ENCODE peak calls at places on chromosomes 13 and 19, in seven cellular contexts. C is AG04449; T is GM23338; X is endodermal cell; I is transverse colon; Y is foreskin fibroblast; L is CD8-positive, alpha-beta T cell. Q is an unnamed sample.

GRCh38 chr19:13843104-13843921 is 33.6 kb upstream of the NANOS3 start:
- DNase-seq in C (no peak), T (peak), X (peak), I (peak), Y (peak), L (no peak), Q (peak)

GRCh38 chr19:42653841-42654240 is 59.1 kb upstream of the CEACAM8 start:
- DNase-seq in C (no peak), T (peak), X (no peak), I (no peak), Y (no peak), L (no peak), Q (peak)

GRCh38 chr13:32426191-32426980 is 1.5 kb downstream of the N4BP2L1 start:
- DNase-seq in C (no peak), T (no peak), X (peak), I (peak), Y (peak), L (peak), Q (no peak)

GRCh38 chr13:42049454-42049780 is 969 bp downstream of the DGKH start:
- DNase-seq in C (no peak), T (no peak), X (no peak), I (no peak), Y (no peak), L (no peak), Q (no peak)

GRCh38 chr13:24894972-24895300 is 131.0 kb downstream of the RNF17 start:
- DNase-seq in C (no peak), T (peak), X (peak), I (no peak), Y (no peak), L (no peak), Q (no peak)

GRCh38 chr19:41995959-41996797 is 2.1 kb upstream of the ATP1A3 start:
- DNase-seq in C (no peak), T (peak), X (peak), I (no peak), Y (no peak), L (no peak), Q (no peak)

GRCh38 chr13:36834299-36834698 is 15.3 kb downstream of the RFXAP start:
- DNase-seq in C (no peak), T (no peak), X (no peak), I (no peak), Y (peak), L (no peak), Q (no peak)

GRCh38 chr13:100063333-100063732 is 25.6 kb upstream of the PCCA start:
- DNase-seq in C (no peak), T (no peak), X (no peak), I (no peak), Y (peak), L (no peak), Q (peak)

GRCh38 chr13:21230516-21230915 is 54.1 kb downstream of the MRPL57 start:
- DNase-seq in C (no peak), T (no peak), X (no peak), I (no peak), Y (no peak), L (no peak), Q (no peak)

GRCh38 chr13:24277721-24278120 is 31.7 kb upstream of the C1QTNF9 start:
- DNase-seq in C (no peak), T (no peak), X (peak), I (no peak), Y (no peak), L (no peak), Q (no peak)

GRCh38 chr19:39599116-39599515 is 3.2 kb upstream of the LGALS13 start:
- DNase-seq in C (no peak), T (peak), X (peak), I (no peak), Y (peak), L (no peak), Q (peak)

GRCh38 chr13:39510296-39510695 is 92.7 kb downstream of the LHFPL6 start:
- DNase-seq in C (no peak), T (no peak), X (no peak), I (no peak), Y (no peak), L (no peak), Q (no peak)

GRCh38 chr13:26220575-26220974 is 1.5 kb downstream of the RNF6 start:
- DNase-seq in C (no peak), T (no peak), X (no peak), I (no peak), Y (peak), L (no peak), Q (peak)

GRCh38 chr13:48749699-48750473 is 96.2 kb downstream of the CYSLTR2 start:
- DNase-seq in C (peak), T (peak), X (peak), I (peak), Y (peak), L (peak), Q (peak)

GRCh38 chr19:38686530-38686888 is 39.1 kb downstream of the ACTN4 start:
- DNase-seq in C (no peak), T (no peak), X (no peak), I (peak), Y (no peak), L (peak), Q (no peak)

GRCh38 chr19:38921420-38922274 is 8.9 kb downstream of the SARS2 start:
- DNase-seq in C (no peak), T (no peak), X (peak), I (no peak), Y (no peak), L (no peak), Q (no peak)

GRCh38 chr13:24038846-24039330 is 121.6 kb upstream of the SPATA13 start:
- DNase-seq in C (no peak), T (no peak), X (no peak), I (peak), Y (peak), L (no peak), Q (no peak)

GRCh38 chr19:17125728-17126677 is 50.4 kb downstream of the MYO9B start:
- DNase-seq in C (no peak), T (peak), X (no peak), I (peak), Y (peak), L (peak), Q (peak)

GRCh38 chr19:41646589-41647204 is 19.8 kb upstream of the CEACAM4 start:
- DNase-seq in C (no peak), T (peak), X (peak), I (no peak), Y (peak), L (no peak), Q (peak)

GRCh38 chr13:75402787-75403186 is 79.2 kb downstream of the TBC1D4 start:
- DNase-seq in C (no peak), T (no peak), X (no peak), I (no peak), Y (no peak), L (no peak), Q (no peak)

GRCh38 chr19:1787116-1787515 is 25.0 kb downstream of the ATP8B3 start:
- DNase-seq in C (no peak), T (no peak), X (no peak), I (no peak), Y (no peak), L (no peak), Q (no peak)

GRCh38 chr19:1791879-1792278 is 20.2 kb downstream of the ATP8B3 start:
- DNase-seq in C (no peak), T (no peak), X (no peak), I (no peak), Y (no peak), L (no peak), Q (no peak)

GRCh38 chr19:1786668-1787067 is 25.4 kb downstream of the ATP8B3 start:
- DNase-seq in C (no peak), T (no peak), X (no peak), I (no peak), Y (no peak), L (no peak), Q (no peak)

GRCh38 chr19:1789282-1790020 is 22.6 kb downstream of the ATP8B3 start:
- DNase-seq in C (no peak), T (no peak), X (peak), I (no peak), Y (peak), L (no peak), Q (no peak)

DNA sequence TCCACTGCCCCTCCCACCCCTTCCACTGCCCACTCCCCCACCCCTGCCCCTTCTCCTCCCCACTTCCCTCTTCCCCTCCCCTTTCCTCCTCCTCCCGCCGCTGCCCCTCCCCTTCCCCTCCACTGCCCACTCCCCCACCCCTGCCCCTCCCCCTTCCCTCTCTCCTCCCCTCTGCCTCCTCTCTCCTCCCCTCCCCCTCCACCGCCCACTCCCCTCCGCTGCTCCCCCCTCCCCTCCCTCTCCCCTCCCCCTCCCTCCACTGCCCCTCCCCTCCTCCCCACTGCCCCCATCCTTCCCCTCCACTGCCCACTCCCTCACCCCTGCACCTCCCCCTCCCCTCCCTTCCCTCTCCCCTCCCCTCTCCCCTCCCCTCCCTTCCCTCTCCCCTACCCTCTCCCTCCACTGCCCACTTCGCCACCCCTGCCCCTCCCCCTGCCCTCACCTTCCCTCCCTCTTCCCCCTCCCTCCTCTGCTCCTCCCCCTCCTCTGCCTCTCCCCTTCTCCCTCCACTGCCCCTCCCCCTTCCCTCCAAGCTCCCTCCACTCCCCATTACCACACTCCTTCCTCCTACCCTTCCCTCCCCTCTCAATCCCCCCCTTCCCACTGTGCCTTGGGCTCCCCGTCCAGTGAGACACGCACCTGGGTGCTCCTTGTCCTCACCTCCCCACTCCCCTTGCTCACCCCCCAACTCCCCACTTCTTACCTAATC is 21.9 kb downstream of the ATP8B3 start:
- DNase-seq in C (no peak), T (peak), X (no peak), I (no peak), Y (no peak), L (no peak), Q (no peak)
- H3K4me3 ChIP-seq in C (no peak), T (peak), X (no peak), I (peak), Y (no peak), L (no peak), Q (no peak)

GRCh38 chr13:40812102-40812501 is 22.7 kb downstream of the SLC25A15 start:
- DNase-seq in C (no peak), T (no peak), X (no peak), I (no peak), Y (no peak), L (no peak), Q (no peak)

GRCh38 chr13:40812724-40813445 is 23.5 kb downstream of the SLC25A15 start:
- DNase-seq in C (no peak), T (no peak), X (no peak), I (no peak), Y (peak), L (no peak), Q (no peak)

GRCh38 chr13:40814803-40815202 is 25.4 kb downstream of the SLC25A15 start:
- DNase-seq in C (no peak), T (no peak), X (no peak), I (no peak), Y (peak), L (no peak), Q (no peak)

GRCh38 chr13:40809471-40809870 is 20.1 kb downstream of the SLC25A15 start:
- DNase-seq in C (no peak), T (no peak), X (no peak), I (no peak), Y (no peak), L (no peak), Q (no peak)

DNA sequence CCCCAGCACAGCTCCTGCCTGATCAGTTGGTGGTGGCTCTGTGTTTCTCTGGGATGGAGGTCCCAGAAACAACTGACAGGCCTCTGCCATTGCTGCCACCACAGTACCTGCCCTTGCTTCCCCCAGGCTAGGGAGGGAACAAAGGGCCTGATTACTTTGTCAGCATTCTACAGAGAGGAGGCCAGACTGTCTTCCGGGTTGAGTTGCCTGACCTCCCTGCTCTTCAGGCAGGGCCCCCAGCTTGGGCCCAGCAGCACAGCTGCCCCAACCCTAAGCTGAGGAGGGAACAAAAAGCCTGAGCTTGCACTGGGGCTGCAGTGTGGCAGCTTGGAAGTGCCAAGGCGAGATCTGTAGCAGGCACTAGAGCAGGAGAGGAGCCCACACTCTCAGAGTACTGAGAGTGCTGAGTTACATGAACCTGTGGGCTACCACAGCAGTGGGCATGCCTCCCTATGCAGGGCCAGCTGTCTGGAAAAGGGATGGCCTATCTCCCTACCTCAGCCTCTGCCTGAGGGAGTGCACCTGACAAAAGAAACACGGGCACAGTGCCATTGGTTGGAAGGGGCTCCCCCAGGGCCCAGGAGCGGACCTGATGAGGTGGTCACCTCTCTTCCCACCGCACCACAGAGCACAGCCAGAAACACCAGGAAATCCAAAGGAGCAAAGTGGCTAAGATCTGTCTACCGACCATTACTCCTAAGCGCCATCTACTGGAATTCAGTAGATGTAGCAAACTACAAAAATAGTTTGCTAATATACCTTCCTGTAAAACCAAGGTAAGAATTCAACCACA is 24.4 kb downstream of the SLC25A15 start:
- DNase-seq in C (no peak), T (peak), X (peak), I (no peak), Y (peak), L (no peak), Q (peak)
- TF ChIP-seq CTCF in C (no peak), T (peak), X (peak), I (peak), Y (peak), L (no peak), Q (peak)

GRCh38 chr13:31011193-31011860 is 78.9 kb downstream of the TEX26 start:
- DNase-seq in C (no peak), T (peak), X (peak), I (no peak), Y (no peak), L (no peak), Q (no peak)
- H3K4me3 ChIP-seq in C (no peak), T (peak), X (no peak), I (no peak), Y (no peak), L (no peak), Q (no peak)

GRCh38 chr19:50922316-50922853 is 11.2 kb upstream of the KLK4 start:
- DNase-seq in C (no peak), T (peak), X (peak), I (peak), Y (peak), L (peak), Q (peak)
- TF ChIP-seq CTCF in C (peak), T (peak), X (peak), I (peak), Y (peak), L (peak), Q (peak)

GRCh38 chr13:110702591-110703526 is 3.1 kb downstream of the CARS2 start:
- DNase-seq in C (no peak), T (no peak), X (peak), I (no peak), Y (peak), L (no peak), Q (peak)
- H3K4me3 ChIP-seq in C (no peak), T (no peak), X (peak), I (no peak), Y (no peak), L (no peak), Q (no peak)

DNA sequence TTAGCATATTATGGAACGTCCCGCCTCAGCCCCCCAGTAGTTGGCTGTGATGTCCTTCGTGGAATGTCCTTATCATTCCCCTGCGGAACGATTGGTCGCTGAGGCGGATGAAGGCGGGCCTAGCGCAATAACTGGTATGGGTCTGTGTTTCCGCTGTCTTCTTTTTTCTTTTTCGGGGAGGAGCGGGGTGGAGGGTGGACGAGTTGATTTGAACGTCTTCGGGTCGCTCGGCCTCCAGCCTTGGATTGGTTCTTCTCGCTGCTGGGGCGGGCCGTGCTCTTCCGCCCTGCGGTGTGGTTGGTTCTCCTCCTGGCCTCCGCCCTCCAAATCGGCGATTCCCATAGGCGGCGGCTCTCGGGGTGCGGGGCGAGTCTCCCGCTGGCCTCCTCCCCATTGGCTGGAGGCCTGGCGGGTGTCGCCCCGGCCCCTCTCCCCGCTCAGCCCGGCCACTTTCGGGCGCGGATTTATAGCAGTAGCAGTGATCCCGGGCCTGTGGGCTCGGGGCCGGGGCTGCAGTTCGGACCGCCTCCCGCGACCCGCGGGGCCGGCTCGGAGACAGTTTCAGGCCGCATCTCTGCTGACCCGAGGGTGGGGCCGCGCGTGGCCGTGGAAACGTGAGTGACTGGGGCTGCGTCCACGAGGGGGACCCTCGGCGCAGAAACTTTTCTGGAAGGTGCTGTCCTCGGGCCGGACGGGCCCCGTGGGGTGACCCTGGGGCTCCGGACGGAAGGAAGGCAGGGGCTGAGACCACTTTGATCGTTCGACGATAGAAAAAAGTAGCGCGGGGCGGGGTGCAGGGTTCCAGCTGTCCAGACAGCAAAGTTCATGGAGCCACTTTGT is 2.1 kb downstream of the ING1 start:
- DNase-seq in C (peak), T (peak), X (peak), I (peak), Y (peak), L (peak), Q (peak)
- TF ChIP-seq CTCF in C (peak), T (no peak), X (peak), I (peak), Y (peak), L (no peak), Q (no peak)

GRCh38 chr19:10096615-10096963 is 5.9 kb downstream of the ANGPTL6 start:
- DNase-seq in C (no peak), T (no peak), X (no peak), I (peak), Y (no peak), L (no peak), Q (no peak)

GRCh38 chr19:10093295-10094186 is 7.4 kb downstream of the SHFL start:
- DNase-seq in C (no peak), T (peak), X (peak), I (no peak), Y (no peak), L (no peak), Q (no peak)

GRCh38 chr19:10092648-10093294 is 6.7 kb downstream of the SHFL start:
- DNase-seq in C (no peak), T (no peak), X (no peak), I (no peak), Y (no peak), L (no peak), Q (no peak)

GRCh38 chr19:10095948-10096614 is 6.4 kb downstream of the ANGPTL6 start:
- DNase-seq in C (no peak), T (peak), X (peak), I (peak), Y (peak), L (peak), Q (peak)

DNA sequence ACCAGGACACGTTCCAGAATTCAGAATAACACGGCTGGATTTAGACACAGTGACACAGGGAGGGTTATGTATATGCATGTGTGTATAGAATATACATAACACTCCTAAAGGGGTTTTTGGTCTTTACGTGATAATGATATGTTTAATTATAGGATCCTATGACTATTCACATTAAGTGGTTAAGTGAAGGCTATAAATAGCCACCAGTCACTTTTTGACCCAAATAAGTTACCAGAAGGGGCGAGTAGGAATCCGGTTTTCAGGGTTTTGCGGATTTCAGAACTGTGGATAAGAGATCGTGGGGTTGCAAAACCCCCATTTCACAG is 6.9 kb downstream of the ANGPTL6 start:
- DNase-seq in C (no peak), T (no peak), X (no peak), I (no peak), Y (no peak), L (no peak), Q (no peak)
- H3K4me3 ChIP-seq in C (peak), T (peak), X (no peak), I (peak), Y (peak), L (no peak), Q (no peak)

GRCh38 chr13:86085890-86086289 is 286.7 kb upstream of the SLITRK6 start:
- DNase-seq in C (no peak), T (no peak), X (no peak), I (no peak), Y (no peak), L (no peak), Q (no peak)
- TF ChIP-seq CTCF in C (no peak), T (no peak), X (peak), I (no peak), Y (no peak), L (no peak), Q (no peak)